ENCODE peak calls at places on chromosome 22, in nine cellular contexts. O, H, D, T, S, X, N, P and K are unnamed samples.

GRCh38 chr22:23826510-23827350 is 12.1 kb downstream of the DERL3 start:
- DNase-seq in O (no peak), H (no peak), D (no peak), T (no peak), S (no peak), X (no peak), N (no peak), P (peak), K (no peak)

GRCh38 chr22:27612075-27612474 is 189.5 kb downstream of the MN1 start:
- DNase-seq in O (no peak), H (no peak), D (no peak), T (no peak), S (no peak), X (no peak), N (no peak), P (no peak), K (no peak)

GRCh38 chr22:47304854-47305253 is 542.4 kb downstream of the TBC1D22A start:
- DNase-seq in O (no peak), H (no peak), D (no peak), T (no peak), S (no peak), X (no peak), N (no peak), P (no peak), K (no peak)

GRCh38 chr22:45497268-45497667 is 5.4 kb upstream of the FBLN1 start:
- DNase-seq in O (no peak), H (no peak), D (no peak), T (no peak), S (no peak), X (no peak), N (no peak), P (no peak), K (no peak)

GRCh38 chr22:35085621-35086020 is 19.7 kb downstream of the ISX start:
- DNase-seq in O (no peak), H (no peak), D (no peak), T (no peak), S (no peak), X (no peak), N (no peak), P (no peak), K (no peak)

GRCh38 chr22:20131856-20132685 is 467 bp downstream of the ZDHHC8 start:
- DNase-seq in O (no peak), H (no peak), D (no peak), T (no peak), S (no peak), X (no peak), N (no peak), P (no peak), K (no peak)

GRCh38 chr22:50180727-50181521 is 4.8 kb upstream of the TRABD start:
- DNase-seq in O (no peak), H (no peak), D (no peak), T (no peak), S (no peak), X (no peak), N (no peak), P (no peak), K (no peak)

GRCh38 chr22:39252461-39253391 is 7.9 kb upstream of the PDGFB start:
- DNase-seq in O (no peak), H (no peak), D (peak), T (peak), S (no peak), X (no peak), N (no peak), P (no peak), K (no peak)

GRCh38 chr22:41517172-41518047 is 26.9 kb downstream of the POLR3H start:
- DNase-seq in O (no peak), H (peak), D (peak), T (peak), S (peak), X (no peak), N (no peak), P (peak), K (peak)

GRCh38 chr22:42841444-42841843 is 15.6 kb downstream of the ARFGAP3 start:
- DNase-seq in O (no peak), H (no peak), D (no peak), T (no peak), S (no peak), X (no peak), N (no peak), P (peak), K (no peak)

GRCh38 chr22:19709063-19709769 is 5.1 kb upstream of the SEPTIN5 start:
- DNase-seq in O (no peak), H (no peak), D (no peak), T (no peak), S (no peak), X (no peak), N (no peak), P (no peak), K (no peak)

GRCh38 chr22:42357634-42358296 is 74.4 kb downstream of the NFAM1 start:
- DNase-seq in O (no peak), H (no peak), D (no peak), T (no peak), S (no peak), X (no peak), N (no peak), P (no peak), K (no peak)

GRCh38 chr22:45528046-45528445 is 25.4 kb downstream of the FBLN1 start:
- DNase-seq in O (no peak), H (no peak), D (no peak), T (no peak), S (no peak), X (no peak), N (no peak), P (no peak), K (no peak)

GRCh38 chr22:32587449-32587848 is 112.8 kb downstream of the FBXO7 start:
- DNase-seq in O (no peak), H (no peak), D (no peak), T (no peak), S (no peak), X (no peak), N (no peak), P (no peak), K (no peak)

GRCh38 chr22:44023404-44024287 is 456 bp upstream of the PARVB start:
- DNase-seq in O (no peak), H (no peak), D (peak), T (peak), S (no peak), X (peak), N (peak), P (no peak), K (peak)

GRCh38 chr22:42624551-42625106 is 9.9 kb upstream of the POLDIP3 start:
- DNase-seq in O (no peak), H (no peak), D (no peak), T (no peak), S (no peak), X (no peak), N (no peak), P (no peak), K (no peak)

GRCh38 chr22:17368727-17369552 is at the start of gene CECR2:
- DNase-seq in O (no peak), H (peak), D (peak), T (no peak), S (peak), X (no peak), N (no peak), P (no peak), K (peak)

GRCh38 chr22:49099496-49100124 is 728.1 kb downstream of the BRD1 start:
- DNase-seq in O (no peak), H (no peak), D (no peak), T (peak), S (peak), X (no peak), N (no peak), P (no peak), K (no peak)